ENCODE peak calls at places on chromosomes 4 and X, in five cellular contexts. T is WTC11, R is ovary, V is endothelial cell, M is endodermal cell. F is an unnamed sample.

GRCh38 chr4:60396680-60397079 is 803.4 kb upstream of the ADGRL3 start:
- DNase-seq in T (no peak), R (no peak), V (no peak), M (no peak), F (no peak)

GRCh38 chr4:123709336-123709735 is 312.7 kb downstream of the SPRY1 start:
- DNase-seq in T (no peak), R (no peak), V (no peak), M (no peak), F (no peak)

GRCh38 chrX:11386001-11386523 is 92.8 kb downstream of the AMELX start:
- DNase-seq in T (no peak), R (no peak), V (no peak), M (no peak), F (no peak)

GRCh38 chr4:113905301-113905700 is 74.1 kb downstream of the ARSJ start:
- DNase-seq in T (no peak), R (no peak), V (no peak), M (no peak), F (no peak)

GRCh38 chrX:107626481-107626880 is 1.8 kb upstream of the PRPS1 start:
- DNase-seq in T (no peak), R (no peak), V (no peak), M (no peak), F (no peak)

GRCh38 chrX:37871626-37872302 is 24.4 kb upstream of the DYNLT3 start:
- DNase-seq in T (no peak), R (no peak), V (no peak), M (no peak), F (no peak)

GRCh38 chr4:176034498-176034897 is 31.1 kb upstream of the WDR17 start:
- DNase-seq in T (no peak), R (no peak), V (peak), M (no peak), F (no peak)

GRCh38 chr4:107130157-107130556 is 94.0 kb upstream of the DKK2 start:
- DNase-seq in T (no peak), R (no peak), V (no peak), M (no peak), F (no peak)

GRCh38 chrX:11341274-11342256 is 48.4 kb downstream of the AMELX start:
- DNase-seq in T (no peak), R (peak), V (no peak), M (no peak), F (peak)

GRCh38 chr4:103424853-103425252 is 226.7 kb upstream of the CENPE start:
- DNase-seq in T (no peak), R (no peak), V (no peak), M (no peak), F (no peak)

GRCh38 chrX:31546130-31546529 is 474.3 kb upstream of the FTHL17 start:
- DNase-seq in T (no peak), R (no peak), V (no peak), M (no peak), F (no peak)

GRCh38 chr4:170716868-170717267 is 627.1 kb upstream of the AADAT start:
- DNase-seq in T (no peak), R (no peak), V (no peak), M (no peak), F (no peak)

GRCh38 chr4:121189811-121190210 is 25.7 kb upstream of the TNIP3 start:
- DNase-seq in T (no peak), R (no peak), V (no peak), M (no peak), F (peak)

GRCh38 chrX:17933856-17934255 is 72.8 kb upstream of the RAI2 start:
- DNase-seq in T (no peak), R (no peak), V (no peak), M (no peak), F (no peak)

GRCh38 chrX:17944833-17945497 is 83.9 kb upstream of the RAI2 start:
- DNase-seq in T (no peak), R (no peak), V (peak), M (no peak), F (no peak)

DNA sequence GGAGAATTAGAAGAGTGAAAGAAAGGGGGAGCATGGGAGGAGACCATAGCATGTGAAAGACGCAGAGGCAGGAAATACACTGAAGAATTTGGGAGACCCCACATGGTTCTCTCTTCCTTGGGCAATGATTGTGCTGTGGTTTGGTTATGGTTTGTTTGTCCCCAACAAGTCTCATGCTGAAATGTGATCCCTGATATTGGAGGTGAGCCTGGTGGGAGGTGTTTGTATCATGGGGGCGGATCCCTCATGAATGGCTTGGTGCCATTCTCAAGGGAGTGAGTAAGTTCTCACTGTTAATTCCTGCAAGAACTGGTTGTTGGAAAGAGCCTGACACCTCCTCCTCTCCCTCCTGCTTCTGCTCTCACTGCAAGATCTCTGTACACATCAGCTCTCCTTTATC is 78.6 kb upstream of the RAI2 start:
- DNase-seq in T (no peak), R (no peak), V (no peak), M (peak), F (no peak)
- TF ChIP-seq CTCF in T (no peak), R (no peak), V (no peak), M (no peak), F (no peak)

DNA sequence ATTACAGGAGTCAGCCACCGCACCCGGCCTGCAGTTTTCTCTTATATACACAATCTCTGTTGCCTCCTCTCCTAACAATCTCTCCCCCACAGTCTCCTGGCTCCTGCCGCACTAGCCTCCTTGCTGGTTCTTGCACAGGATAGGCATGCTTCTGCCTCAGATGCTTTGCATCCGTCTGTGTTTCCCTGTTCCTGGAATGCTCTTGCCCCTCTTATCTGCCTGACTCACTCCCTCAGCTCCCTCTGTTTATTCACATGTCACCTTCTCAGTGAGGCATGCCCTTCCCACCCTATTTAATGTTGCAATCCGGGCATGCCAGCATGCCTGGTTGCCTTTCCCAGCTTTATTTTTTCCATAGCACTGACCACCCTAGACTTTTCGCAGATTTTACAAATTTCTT is 161.9 kb downstream of the PHF8 start:
- DNase-seq in T (no peak), R (no peak), V (no peak), M (peak), F (peak)
- TF ChIP-seq CTCF in T (no peak), R (no peak), V (no peak), M (no peak), F (no peak)

GRCh38 chrX:56978172-56978571 is 17.2 kb downstream of the SPIN3 start:
- DNase-seq in T (peak), R (no peak), V (peak), M (peak), F (no peak)

GRCh38 chrX:56974408-56974807 is 20.9 kb downstream of the SPIN3 start:
- DNase-seq in T (no peak), R (no peak), V (no peak), M (no peak), F (no peak)

GRCh38 chrX:56975611-56976010 is 19.7 kb downstream of the SPIN3 start:
- DNase-seq in T (no peak), R (no peak), V (no peak), M (no peak), F (no peak)
- TF ChIP-seq CTCF in T (no peak), R (no peak), V (no peak), M (peak), F (no peak)

GRCh38 chr4:73341454-73341853 is 62.6 kb upstream of the ALB start:
- DNase-seq in T (peak), R (peak), V (peak), M (peak), F (no peak)
- TF ChIP-seq CTCF in T (peak), R (peak), V (peak), M (peak), F (no peak)

GRCh38 chrX:95903490-95903889 is 781.2 kb upstream of the DIAPH2 start:
- DNase-seq in T (no peak), R (no peak), V (peak), M (peak), F (no peak)
- TF ChIP-seq CTCF in T (no peak), R (no peak), V (no peak), M (peak), F (no peak)

GRCh38 chr4:22634541-22635181 is 58.1 kb upstream of the GBA3 start:
- DNase-seq in T (no peak), R (no peak), V (no peak), M (no peak), F (peak)

GRCh38 chr4:22637306-22637705 is 55.4 kb upstream of the GBA3 start:
- DNase-seq in T (no peak), R (no peak), V (no peak), M (no peak), F (no peak)

DNA sequence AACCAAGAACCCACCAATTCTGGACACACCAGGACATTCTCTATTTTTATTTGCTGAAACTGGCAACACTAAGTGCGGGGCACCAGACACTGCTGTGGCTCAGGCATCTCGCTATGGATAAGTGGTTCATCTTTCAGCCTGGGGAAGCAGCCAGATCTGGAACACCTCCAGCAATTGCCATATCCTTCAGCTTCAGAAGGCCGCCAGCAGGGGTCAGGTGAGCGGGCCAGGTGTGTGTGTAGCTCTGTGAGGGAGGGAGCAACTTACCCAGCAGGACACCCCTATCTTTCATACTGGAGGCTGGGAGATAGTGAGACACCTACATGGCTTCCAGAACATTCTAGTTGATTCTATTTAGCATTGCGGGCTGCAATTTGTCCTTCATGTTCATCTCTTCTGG is 57.0 kb upstream of the GBA3 start:
- DNase-seq in T (peak), R (no peak), V (no peak), M (peak), F (no peak)
- TF ChIP-seq CTCF in T (no peak), R (no peak), V (no peak), M (peak), F (no peak)

GRCh38 chr4:8343051-8343966 is 73.8 kb downstream of the HTRA3 start:
- DNase-seq in T (no peak), R (peak), V (no peak), M (peak), F (no peak)

GRCh38 chr4:8340721-8341680 is 71.4 kb downstream of the HTRA3 start:
- DNase-seq in T (no peak), R (peak), V (no peak), M (peak), F (no peak)

GRCh38 chr4:8341691-8342090 is 72.1 kb downstream of the HTRA3 start:
- DNase-seq in T (no peak), R (peak), V (no peak), M (peak), F (no peak)

GRCh38 chr4:8343967-8344331 is 74.4 kb downstream of the HTRA3 start:
- DNase-seq in T (no peak), R (no peak), V (no peak), M (no peak), F (no peak)

GRCh38 chr4:8342651-8343050 is 73.1 kb downstream of the HTRA3 start:
- DNase-seq in T (peak), R (no peak), V (peak), M (peak), F (no peak)
- TF ChIP-seq CTCF in T (no peak), R (no peak), V (no peak), M (peak), F (no peak)

GRCh38 chrX:281166-281999 is at the start of gene PLCXD1:
- DNase-seq in T (peak), R (peak), V (peak), M (peak), F (peak)
- TF ChIP-seq CTCF in T (no peak), R (no peak), V (no peak), M (no peak), F (no peak)

DNA sequence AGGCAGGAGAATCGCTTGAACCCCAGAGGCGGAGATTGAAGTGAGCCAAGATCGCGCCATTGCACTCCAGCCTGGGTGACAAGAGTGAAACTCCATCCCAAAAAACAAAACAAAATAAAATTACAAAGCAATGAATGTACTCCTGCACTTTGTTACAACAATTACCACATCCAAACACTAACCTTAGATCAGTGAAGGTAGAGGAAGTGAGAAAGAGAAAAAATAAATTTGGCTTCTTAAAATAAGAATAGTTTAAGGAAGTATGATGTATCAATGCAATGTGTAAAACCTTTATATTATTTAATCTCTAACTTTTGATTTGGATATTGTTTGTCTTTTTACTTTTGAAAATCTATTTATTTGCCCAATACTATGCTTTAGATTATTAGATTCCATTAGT is 21.7 kb upstream of the CSN1S1 start:
- DNase-seq in T (no peak), R (no peak), V (no peak), M (no peak), F (no peak)
- TF ChIP-seq CTCF in T (no peak), R (no peak), V (no peak), M (no peak), F (no peak)

F was measured in mucosa of descending colon.